ENCODE peak calls at places on chromosomes 16 and 17, in five cellular contexts. One of them, this sample, is unnamed.

GRCh38 chr16:89395150-89396142 is 94.9 kb downstream of the ANKRD11 start:
- DNase-seq in K562: no peak
- DNase-seq in H1: no peak
- DNase-seq in HepG2: peak; percentile 97
- DNase-seq in GM12878: no peak
- DNase-seq in this sample: no peak

GRCh38 chr16:49543315-49543946 is 169.8 kb downstream of the C16orf78 start:
- DNase-seq in K562: no peak
- DNase-seq in GM12878: no peak
- DNase-seq in HepG2: no peak
- DNase-seq in H1: no peak
- DNase-seq in this sample: no peak

GRCh38 chr17:11240841-11241610 is at the start of gene SHISA6:
- DNase-seq in HepG2: no peak
- DNase-seq in GM12878: no peak
- DNase-seq in H1: peak; percentile 73
- DNase-seq in K562: no peak
- DNase-seq in this sample: no peak

GRCh38 chr16:31071861-31072260 is 2.2 kb downstream of the ZNF668 start:
- DNase-seq in HepG2: no peak
- DNase-seq in K562: no peak
- DNase-seq in GM12878: no peak
- DNase-seq in H1: no peak
- DNase-seq in this sample: no peak

GRCh38 chr16:56195151-56195550 is 3.9 kb downstream of the GNAO1 start:
- DNase-seq in HepG2: no peak
- DNase-seq in GM12878: no peak
- DNase-seq in H1: no peak
- DNase-seq in K562: no peak
- DNase-seq in this sample: no peak

GRCh38 chr17:4427505-4427904 is 6.2 kb upstream of the SPNS3 start:
- DNase-seq in GM12878: no peak
- DNase-seq in HepG2: no peak
- DNase-seq in K562: no peak
- DNase-seq in H1: no peak
- DNase-seq in this sample: no peak

GRCh38 chr16:8375208-8375607 is 215.1 kb downstream of the TMEM114 start:
- DNase-seq in K562: no peak
- DNase-seq in HepG2: no peak
- DNase-seq in H1: no peak
- DNase-seq in GM12878: no peak
- DNase-seq in this sample: no peak

GRCh38 chr17:12024332-12024731 is 3.7 kb downstream of the MAP2K4 start:
- DNase-seq in GM12878: no peak
- DNase-seq in K562: no peak
- DNase-seq in HepG2: peak; percentile 77
- DNase-seq in H1: no peak
- DNase-seq in this sample: peak; percentile 68

GRCh38 chr17:82037113-82037888 is at the start of gene DCXR:
- DNase-seq in GM12878: peak; percentile 72
- DNase-seq in H1: peak; percentile 97
- DNase-seq in HepG2: peak; percentile 97
- DNase-seq in K562: peak; percentile 96
- DNase-seq in this sample: peak; percentile 96

GRCh38 chr17:40561871-40562611 is 3.2 kb downstream of the CCR7 start:
- DNase-seq in GM12878: peak; percentile 78
- DNase-seq in K562: no peak
- DNase-seq in HepG2: no peak
- DNase-seq in H1: no peak
- DNase-seq in this sample: no peak

GRCh38 chr17:52378860-52379259 is 220.3 kb upstream of the CA10 start:
- DNase-seq in K562: no peak
- DNase-seq in GM12878: no peak
- DNase-seq in HepG2: peak; percentile 21
- DNase-seq in H1: no peak
- DNase-seq in this sample: no peak

GRCh38 chr16:53678756-53679334 is 24.8 kb downstream of the RPGRIP1L start:
- DNase-seq in K562: no peak
- DNase-seq in GM12878: no peak
- DNase-seq in H1: no peak
- DNase-seq in HepG2: no peak
- DNase-seq in this sample: no peak

GRCh38 chr17:33049781-33050414 is 58.3 kb downstream of the SPACA3 start:
- DNase-seq in GM12878: no peak
- DNase-seq in HepG2: peak; percentile 44
- DNase-seq in H1: peak; percentile 81
- DNase-seq in K562: peak; percentile 82
- DNase-seq in this sample: peak; percentile 31

DNA sequence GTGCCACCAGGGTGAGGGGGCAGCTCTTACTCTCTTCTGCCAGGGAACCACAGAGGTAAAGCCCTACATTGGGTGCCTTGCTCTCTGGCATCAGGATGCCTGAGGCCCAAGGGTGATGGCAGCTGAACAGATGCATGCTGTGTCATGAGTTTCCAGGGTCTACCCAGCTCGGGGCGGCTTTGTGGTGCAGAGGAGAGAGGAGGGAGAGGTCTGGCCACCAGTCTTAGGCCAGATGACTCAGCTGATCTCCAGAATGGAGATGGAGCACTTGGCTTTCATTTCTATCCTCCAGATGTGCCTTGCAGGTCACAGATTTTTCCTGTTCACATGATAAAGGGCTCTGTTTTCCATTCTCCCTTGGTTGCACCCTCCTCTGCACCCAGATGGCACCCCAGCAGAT is 23.6 kb upstream of the USP22 start:
- DNase-seq in HepG2: no peak
- DNase-seq in K562: no peak
- DNase-seq in H1: no peak
- DNase-seq in GM12878: no peak
- DNase-seq in this sample: no peak
- TF ChIP-seq SIN3A in HepG2: no peak
- TF ChIP-seq SIN3A in K562: no peak
- TF ChIP-seq SIN3A in H1: no peak
- TF ChIP-seq SIN3A in GM12878: no peak
- TF ChIP-seq SIN3A in this sample: no peak

GRCh38 chr17:45688820-45689219 is 95.3 kb upstream of the CRHR1 start:
- DNase-seq in GM12878: no peak
- DNase-seq in K562: no peak
- DNase-seq in HepG2: no peak
- DNase-seq in H1: no peak
- DNase-seq in this sample: no peak

GRCh38 chr17:45690876-45691275 is 93.2 kb upstream of the CRHR1 start:
- DNase-seq in H1: no peak
- DNase-seq in HepG2: no peak
- DNase-seq in GM12878: no peak
- DNase-seq in K562: no peak
- DNase-seq in this sample: no peak

GRCh38 chr17:45687594-45687993 is 96.5 kb upstream of the CRHR1 start:
- DNase-seq in GM12878: no peak
- DNase-seq in HepG2: no peak
- DNase-seq in H1: no peak
- DNase-seq in K562: no peak
- DNase-seq in this sample: no peak

GRCh38 chr17:45686250-45686649 is 97.9 kb upstream of the CRHR1 start:
- DNase-seq in GM12878: no peak
- DNase-seq in H1: no peak
- DNase-seq in K562: peak; percentile 23
- DNase-seq in HepG2: no peak
- DNase-seq in this sample: no peak

GRCh38 chr17:45688353-45688752 is 95.8 kb upstream of the CRHR1 start:
- DNase-seq in H1: no peak
- DNase-seq in K562: no peak
- DNase-seq in HepG2: no peak
- DNase-seq in GM12878: no peak
- DNase-seq in this sample: no peak
- TF ChIP-seq SP1 in H1: no peak
- TF ChIP-seq SP1 in K562: no peak
- TF ChIP-seq SP1 in HepG2: no peak
- TF ChIP-seq SP1 in GM12878: no peak
- TF ChIP-seq SP1 in this sample: no peak

GRCh38 chr16:14509055-14509454 is 121.0 kb downstream of the PARN start:
- DNase-seq in K562: no peak
- DNase-seq in HepG2: peak; percentile 68
- DNase-seq in GM12878: no peak
- DNase-seq in H1: no peak
- DNase-seq in this sample: no peak

GRCh38 chr16:14502256-14502875 is 127.7 kb downstream of the PARN start:
- DNase-seq in HepG2: no peak
- DNase-seq in H1: no peak
- DNase-seq in GM12878: no peak
- DNase-seq in K562: no peak
- DNase-seq in this sample: no peak

GRCh38 chr16:14502932-14503741 is 126.9 kb downstream of the PARN start:
- DNase-seq in H1: no peak
- DNase-seq in HepG2: no peak
- DNase-seq in K562: no peak
- DNase-seq in GM12878: peak; percentile 79
- DNase-seq in this sample: no peak

GRCh38 chr16:14509675-14510132 is 120.4 kb downstream of the PARN start:
- DNase-seq in K562: no peak
- DNase-seq in GM12878: no peak
- DNase-seq in HepG2: no peak
- DNase-seq in H1: no peak
- DNase-seq in this sample: no peak

GRCh38 chr16:14505846-14506245 is 124.2 kb downstream of the PARN start:
- DNase-seq in K562: no peak
- DNase-seq in GM12878: no peak
- DNase-seq in H1: no peak
- DNase-seq in HepG2: peak; percentile 65
- DNase-seq in this sample: no peak
- TF ChIP-seq SIN3A in K562: no peak
- TF ChIP-seq SIN3A in GM12878: no peak
- TF ChIP-seq SIN3A in H1: no peak
- TF ChIP-seq SIN3A in HepG2: no peak
- TF ChIP-seq SIN3A in this sample: no peak

DNA sequence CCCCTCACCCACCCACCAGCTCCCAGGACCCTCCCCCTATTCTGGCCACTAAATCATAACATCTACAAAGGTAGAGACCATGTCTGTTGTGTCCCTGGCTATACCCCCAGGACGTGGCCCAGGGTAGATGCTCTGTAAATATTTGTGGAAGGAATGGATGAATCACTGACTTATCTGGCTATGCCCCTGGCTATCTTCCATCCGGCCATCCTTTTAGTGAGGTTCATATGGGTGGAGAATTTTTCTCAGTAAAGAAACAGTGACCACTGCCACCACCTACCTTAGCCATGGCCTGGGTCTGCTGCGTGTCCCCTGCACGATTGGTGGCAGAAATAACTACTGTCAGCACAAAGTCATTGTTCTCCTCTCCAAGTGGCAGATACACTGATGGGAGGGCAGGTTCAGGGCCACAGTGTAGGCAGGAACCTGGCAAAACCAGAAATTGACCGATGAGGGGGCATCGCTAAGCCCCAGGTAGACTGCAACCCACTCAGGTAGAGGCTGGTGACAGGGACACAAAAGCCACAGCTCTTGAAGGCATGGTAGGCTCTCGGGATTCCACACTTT is 63.1 kb upstream of the BCO1 start:
- DNase-seq in K562: no peak
- DNase-seq in GM12878: no peak
- DNase-seq in H1: no peak
- DNase-seq in HepG2: peak; percentile 85
- DNase-seq in this sample: no peak
- TF ChIP-seq SP1 in K562: no peak
- TF ChIP-seq SP1 in GM12878: no peak
- TF ChIP-seq SP1 in H1: no peak
- TF ChIP-seq SP1 in HepG2: no peak
- TF ChIP-seq SP1 in this sample: no peak

GRCh38 chr17:64131606-64132270 is 1.8 kb upstream of the ERN1 start:
- DNase-seq in K562: no peak
- DNase-seq in HepG2: no peak
- DNase-seq in GM12878: no peak
- DNase-seq in H1: no peak
- DNase-seq in this sample: no peak

GRCh38 chr17:64134216-64134970 is 4.4 kb upstream of the ERN1 start:
- DNase-seq in HepG2: peak; percentile 68
- DNase-seq in K562: no peak
- DNase-seq in H1: no peak
- DNase-seq in GM12878: no peak
- DNase-seq in this sample: no peak

GRCh38 chr17:64134996-64135395 is 5.1 kb upstream of the ERN1 start:
- DNase-seq in GM12878: no peak
- DNase-seq in H1: no peak
- DNase-seq in HepG2: no peak
- DNase-seq in K562: no peak
- DNase-seq in this sample: no peak

GRCh38 chr17:64130559-64131001 is 636 bp upstream of the ERN1 start:
- DNase-seq in K562: no peak
- DNase-seq in H1: no peak
- DNase-seq in HepG2: no peak
- DNase-seq in GM12878: peak; percentile 68
- DNase-seq in this sample: no peak

GRCh38 chr17:64133546-64134215 is 3.7 kb upstream of the ERN1 start:
- DNase-seq in HepG2: peak; percentile 81
- DNase-seq in K562: peak; percentile 39
- DNase-seq in GM12878: no peak
- DNase-seq in H1: no peak
- DNase-seq in this sample: peak; percentile 75
- TF ChIP-seq SIN3A in HepG2: no peak
- TF ChIP-seq SIN3A in K562: no peak
- TF ChIP-seq SIN3A in GM12878: no peak
- TF ChIP-seq SIN3A in H1: no peak
- TF ChIP-seq SIN3A in this sample: no peak

GRCh38 chr17:9936075-9936474 is 31.0 kb upstream of the RCVRN start:
- DNase-seq in HepG2: no peak
- DNase-seq in H1: no peak
- DNase-seq in GM12878: no peak
- DNase-seq in K562: no peak
- DNase-seq in this sample: no peak

GRCh38 chr17:9934354-9934753 is 29.3 kb upstream of the RCVRN start:
- DNase-seq in HepG2: no peak
- DNase-seq in GM12878: no peak
- DNase-seq in H1: no peak
- DNase-seq in K562: no peak
- DNase-seq in this sample: no peak

GRCh38 chr17:9937901-9938300 is 32.8 kb upstream of the RCVRN start:
- DNase-seq in GM12878: no peak
- DNase-seq in HepG2: no peak
- DNase-seq in K562: no peak
- DNase-seq in H1: no peak
- DNase-seq in this sample: no peak

GRCh38 chr17:9937164-9937835 is 32.2 kb upstream of the RCVRN start:
- DNase-seq in GM12878: no peak
- DNase-seq in H1: no peak
- DNase-seq in K562: no peak
- DNase-seq in HepG2: no peak
- DNase-seq in this sample: no peak

DNA sequence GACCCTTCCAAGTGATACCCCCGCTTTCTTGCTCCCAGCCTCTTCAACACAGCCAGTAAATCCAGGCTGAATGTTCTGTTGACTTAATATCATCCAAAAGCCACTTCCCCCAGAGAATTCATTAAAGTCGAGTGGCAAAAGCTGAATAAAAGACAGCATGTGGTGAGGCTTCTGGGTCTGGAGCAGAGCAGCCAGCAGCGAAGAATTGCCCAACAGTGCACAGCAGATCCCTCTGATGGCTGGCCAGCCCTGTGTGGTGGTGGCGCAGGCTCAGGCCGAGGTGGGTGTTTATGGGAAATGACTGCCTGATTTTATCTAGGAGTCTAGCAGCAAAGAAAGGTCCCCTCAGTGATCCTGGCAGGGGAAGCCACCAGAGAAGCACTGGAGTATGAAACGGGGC is 30.3 kb upstream of the RCVRN start:
- DNase-seq in K562: no peak
- DNase-seq in H1: no peak
- DNase-seq in GM12878: no peak
- DNase-seq in HepG2: no peak
- DNase-seq in this sample: no peak
- TF ChIP-seq SP1 in K562: no peak
- TF ChIP-seq SP1 in H1: no peak
- TF ChIP-seq SP1 in GM12878: no peak
- TF ChIP-seq SP1 in HepG2: no peak
- TF ChIP-seq SP1 in this sample: no peak